ENCODE peak calls at places on chromosomes 13 and 19, in eight cellular contexts. G is fibroblast of mammary gland, Y is GM10248, W is adrenal gland, A is dorsolateral prefrontal cortex, P is cardiac muscle cell, B is WTC11, N is kidney epithelial cell. M is an unnamed sample.

GRCh38 chr19:13098291-13099072 is 4.2 kb downstream of the LYL1 start:
- DNase-seq in Y (no peak), N (no peak), G (peak), A (no peak), W (no peak), B (no peak), P (no peak), M (no peak)

GRCh38 chr19:47545061-47545948 is 27.6 kb downstream of the ZNF541 start:
- DNase-seq in A (no peak), W (no peak), Y (no peak), B (peak), P (no peak), G (no peak), N (no peak), M (no peak)

GRCh38 chr13:77477299-77477848 is 58.1 kb upstream of the SCEL start:
- DNase-seq in P (no peak), G (peak), Y (no peak), B (no peak), N (no peak), A (no peak), W (no peak), M (no peak)

GRCh38 chr13:105485061-105485460 is 1050.4 kb downstream of the EFNB2 start:
- DNase-seq in N (no peak), W (no peak), A (no peak), Y (no peak), G (no peak), P (no peak), B (no peak), M (no peak)

GRCh38 chr19:19061491-19061890 is 2.3 kb upstream of the SLC25A42 start:
- DNase-seq in P (no peak), N (no peak), Y (no peak), G (no peak), A (no peak), B (no peak), W (no peak), M (no peak)

GRCh38 chr19:20271215-20271926 is 104.4 kb downstream of the ZNF486 start:
- DNase-seq in G (no peak), N (no peak), Y (no peak), P (no peak), B (no peak), W (no peak), A (no peak), M (no peak)

GRCh38 chr13:98445340-98446233 is 131.3 kb downstream of the STK24 start:
- DNase-seq in W (peak), A (peak), G (peak), B (peak), N (no peak), Y (peak), P (peak), M (peak)

GRCh38 chr19:1852294-1852646 is 4.0 kb upstream of the REXO1 start:
- DNase-seq in N (no peak), A (no peak), P (no peak), G (no peak), B (no peak), W (no peak), Y (no peak), M (no peak)

GRCh38 chr19:55342044-55342531 is 2.4 kb downstream of the KMT5C start:
- DNase-seq in N (no peak), Y (no peak), P (no peak), G (no peak), W (no peak), B (no peak), A (no peak), M (no peak)

GRCh38 chr19:17286742-17287141 is 5.0 kb downstream of the ANKLE1 start:
- DNase-seq in A (no peak), B (no peak), Y (no peak), P (no peak), G (no peak), N (no peak), W (no peak), M (no peak)

GRCh38 chr13:73223372-73223781 is 164.6 kb downstream of the KLF5 start:
- DNase-seq in Y (no peak), A (no peak), W (no peak), P (no peak), G (no peak), B (no peak), N (no peak), M (no peak)

GRCh38 chr13:51621597-51621996 is 37.3 kb downstream of the WDFY2 start:
- DNase-seq in W (no peak), Y (no peak), B (no peak), A (no peak), P (no peak), N (no peak), G (no peak), M (no peak)

GRCh38 chr19:4513248-4513647 is 5.0 kb downstream of the PLIN4 start:
- DNase-seq in Y (no peak), B (no peak), P (no peak), A (no peak), W (no peak), G (no peak), N (no peak), M (no peak)

GRCh38 chr13:114067886-114068722 is 64.3 kb downstream of the RASA3 start:
- DNase-seq in A (no peak), N (no peak), G (no peak), Y (no peak), W (no peak), P (no peak), B (peak), M (peak)

GRCh38 chr19:48686103-48686502 is 9.7 kb upstream of the FUT2 start:
- DNase-seq in P (no peak), N (no peak), W (no peak), B (no peak), G (peak), A (no peak), Y (no peak), M (no peak)

GRCh38 chr19:45746866-45747265 is 13.6 kb downstream of the MEIOSIN start:
- DNase-seq in W (no peak), Y (peak), B (no peak), G (no peak), N (no peak), A (no peak), P (no peak), M (no peak)

DNA sequence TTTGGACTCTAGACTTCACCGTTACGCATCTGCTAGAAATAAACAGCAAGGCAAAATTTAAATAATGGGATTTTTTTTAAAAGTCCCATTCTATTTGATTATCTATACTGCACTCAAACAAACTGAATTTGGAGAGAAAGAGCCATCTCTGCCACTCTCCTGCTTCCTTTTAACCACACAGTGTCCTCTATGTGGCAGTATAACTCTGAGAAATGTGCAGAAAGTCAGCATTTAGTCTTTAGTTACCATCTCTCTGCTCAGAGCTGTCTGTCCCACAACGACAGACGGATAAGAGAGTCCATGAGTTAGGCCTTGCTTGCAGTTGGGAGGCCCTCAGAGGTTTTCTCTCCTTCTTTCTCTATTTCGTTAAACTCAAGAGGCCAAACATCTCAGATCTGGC is 21.2 kb downstream of the CCNA1 start:
- DNase-seq in N (no peak), Y (no peak), B (no peak), G (peak), A (no peak), W (no peak), P (peak), M (no peak)
- TF ChIP-seq CTCF in N (peak), Y (peak), B (no peak), G (peak), A (peak), W (no peak), P (peak), M (no peak)

DNA sequence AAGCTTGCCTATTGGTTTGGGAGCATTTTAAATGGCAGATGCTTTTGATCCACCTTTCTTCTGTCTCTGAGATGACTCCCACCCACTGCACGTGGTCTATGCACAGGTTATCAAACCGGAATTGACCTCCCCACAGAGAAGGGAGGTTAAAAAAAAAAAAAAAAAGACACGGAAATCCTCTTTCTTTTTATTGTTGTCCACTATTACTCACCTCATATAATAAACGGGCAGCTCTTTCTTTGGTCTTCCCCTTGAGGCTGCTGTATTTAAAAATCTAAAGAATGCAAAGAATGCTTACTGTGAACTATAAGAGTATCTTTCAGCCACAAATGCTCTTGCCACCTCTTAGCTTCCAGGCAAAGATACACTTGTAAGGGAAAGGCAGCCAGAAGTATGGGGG is 329.7 kb downstream of the NDFIP2 start:
- DNase-seq in B (no peak), P (peak), G (no peak), A (no peak), Y (no peak), N (peak), W (no peak), M (no peak)
- TF ChIP-seq CTCF in B (no peak), P (no peak), G (no peak), A (no peak), Y (no peak), N (no peak), W (no peak), M (no peak)

GRCh38 chr13:99526549-99526948 is 25.3 kb downstream of the TM9SF2 start:
- DNase-seq in W (no peak), A (no peak), P (no peak), G (no peak), N (no peak), B (no peak), Y (no peak), M (peak)
- TF ChIP-seq CTCF in W (no peak), A (no peak), P (no peak), G (no peak), N (no peak), B (no peak), Y (no peak), M (peak)

GRCh38 chr19:52494518-52494917 is 33.0 kb upstream of the ZNF808 start:
- DNase-seq in W (no peak), Y (no peak), P (no peak), B (no peak), A (no peak), G (no peak), N (no peak), M (no peak)

GRCh38 chr19:52498571-52498970 is 28.9 kb upstream of the ZNF808 start:
- DNase-seq in Y (no peak), G (no peak), A (no peak), N (no peak), B (no peak), P (no peak), W (no peak), M (no peak)

GRCh38 chr19:52492201-52492960 is 35.1 kb upstream of the ZNF808 start:
- DNase-seq in P (peak), W (no peak), A (no peak), N (no peak), G (no peak), Y (no peak), B (peak), M (no peak)

GRCh38 chr19:52492991-52493470 is 34.4 kb upstream of the ZNF808 start:
- DNase-seq in W (no peak), G (no peak), N (no peak), B (peak), A (no peak), Y (peak), P (peak), M (no peak)
- TF ChIP-seq CTCF in W (no peak), G (no peak), N (no peak), B (no peak), A (no peak), Y (no peak), P (no peak), M (no peak)